ENCODE peak calls at places on chromosomes 13 and 19, in ten cellular contexts. V is GM23338, H is body of pancreas, W is heart left ventricle, X is heart right ventricle, Y is IMR-90, A is stomach, Z is thoracic aorta, Q is brain microvascular endothelial cell, F is endothelial cell of umbilical vein. B is an unnamed sample.

GRCh38 chr13:36493046-36493445 is 60.8 kb downstream of the CCNA1 start:
- DNase-seq in V (no peak), H (no peak), W (no peak), X (no peak), Y (no peak), A (no peak), Z (no peak), Q (no peak), F (no peak), B (no peak)

GRCh38 chr19:4524808-4525562 is 6.7 kb upstream of the PLIN4 start:
- DNase-seq in V (peak), H (peak), W (peak), X (peak), Y (no peak), A (peak), Z (no peak), Q (peak), F (peak), B (no peak)

GRCh38 chr19:58328999-58329398 is 2.2 kb downstream of the ZSCAN22 start:
- DNase-seq in V (peak), H (no peak), W (no peak), X (no peak), Y (no peak), A (no peak), Z (no peak), Q (no peak), F (no peak), B (no peak)

GRCh38 chr13:38045278-38046048 is 175.9 kb upstream of the TRPC4 start:
- DNase-seq in V (peak), H (no peak), W (no peak), X (no peak), Y (peak), A (no peak), Z (no peak), Q (peak), F (peak), B (no peak)

GRCh38 chr19:51114087-51114714 is 6.0 kb upstream of the CTU1 start:
- DNase-seq in V (no peak), H (no peak), W (no peak), X (no peak), Y (no peak), A (no peak), Z (no peak), Q (no peak), F (no peak), B (no peak)

GRCh38 chr19:11044436-11044835 is 44.8 kb upstream of the LDLR start:
- DNase-seq in V (no peak), H (no peak), W (no peak), X (no peak), Y (no peak), A (no peak), Z (no peak), Q (no peak), F (no peak), B (no peak)

GRCh38 chr19:11673608-11674041 is 65.1 kb downstream of the ZNF823 start:
- DNase-seq in V (peak), H (peak), W (peak), X (peak), Y (peak), A (peak), Z (no peak), Q (peak), F (peak), B (peak)

GRCh38 chr13:35484384-35484783 is 7.9 kb upstream of the MAB21L1 start:
- DNase-seq in V (no peak), H (no peak), W (no peak), X (no peak), Y (no peak), A (no peak), Z (no peak), Q (no peak), F (no peak), B (no peak)

GRCh38 chr19:10510301-10510802 is 6.9 kb downstream of the S1PR5 start:
- DNase-seq in V (peak), H (no peak), W (no peak), X (no peak), Y (no peak), A (no peak), Z (no peak), Q (no peak), F (no peak), B (no peak)

GRCh38 chr13:73230714-73231113 is 171.9 kb downstream of the KLF5 start:
- DNase-seq in V (no peak), H (no peak), W (no peak), X (no peak), Y (no peak), A (no peak), Z (no peak), Q (no peak), F (no peak), B (no peak)

GRCh38 chr19:55319786-55320185 is 5.4 kb downstream of the TMEM150B start:
- DNase-seq in V (peak), H (no peak), W (peak), X (peak), Y (peak), A (no peak), Z (no peak), Q (peak), F (peak), B (no peak)
- H3K27ac ChIP-seq in V (no peak), H (no peak), W (no peak), X (no peak), Y (no peak), A (no peak), Z (no peak), Q (no peak), F (no peak), B (no peak)

GRCh38 chr13:30718661-30719520 is 16.5 kb upstream of the ALOX5AP start:
- DNase-seq in V (no peak), H (no peak), W (no peak), X (no peak), Y (peak), A (no peak), Z (no peak), Q (peak), F (no peak), B (no peak)
- H3K4me3 ChIP-seq in V (no peak), H (no peak), W (no peak), X (no peak), Y (no peak), A (no peak), Z (no peak), Q (no peak), F (no peak), B (no peak)

GRCh38 chr19:16659832-16660708 is at the start of gene SMIM7:
- DNase-seq in V (peak), H (peak), W (peak), X (peak), Y (peak), A (peak), Z (peak), Q (peak), F (peak), B (peak)
- TF ChIP-seq CTCF in V (peak), H (no peak), W (no peak), X (no peak), Y (peak), A (peak), Z (no peak), Q (peak), F (no peak), B (peak)

GRCh38 chr19:15234525-15235130 is 2.4 kb upstream of the EPHX3 start:
- DNase-seq in V (no peak), H (no peak), W (no peak), X (no peak), Y (peak), A (no peak), Z (no peak), Q (no peak), F (no peak), B (no peak)

GRCh38 chr19:15225797-15226196 is 6.5 kb downstream of the EPHX3 start:
- DNase-seq in V (no peak), H (no peak), W (peak), X (peak), Y (no peak), A (no peak), Z (no peak), Q (no peak), F (no peak), B (no peak)

GRCh38 chr19:15227261-15227660 is 5.0 kb downstream of the EPHX3 start:
- DNase-seq in V (no peak), H (no peak), W (no peak), X (no peak), Y (no peak), A (no peak), Z (no peak), Q (no peak), F (no peak), B (no peak)

GRCh38 chr19:15235796-15236195 is 3.5 kb upstream of the EPHX3 start:
- DNase-seq in V (no peak), H (no peak), W (no peak), X (no peak), Y (no peak), A (no peak), Z (no peak), Q (no peak), F (no peak), B (no peak)

GRCh38 chr19:15231256-15231655 is 992 bp downstream of the EPHX3 start:
- DNase-seq in V (no peak), H (no peak), W (no peak), X (no peak), Y (no peak), A (no peak), Z (no peak), Q (no peak), F (no peak), B (no peak)
- H3K27ac ChIP-seq in V (no peak), H (no peak), W (no peak), X (no peak), Y (no peak), A (no peak), Z (no peak), Q (no peak), F (no peak), B (no peak)

DNA sequence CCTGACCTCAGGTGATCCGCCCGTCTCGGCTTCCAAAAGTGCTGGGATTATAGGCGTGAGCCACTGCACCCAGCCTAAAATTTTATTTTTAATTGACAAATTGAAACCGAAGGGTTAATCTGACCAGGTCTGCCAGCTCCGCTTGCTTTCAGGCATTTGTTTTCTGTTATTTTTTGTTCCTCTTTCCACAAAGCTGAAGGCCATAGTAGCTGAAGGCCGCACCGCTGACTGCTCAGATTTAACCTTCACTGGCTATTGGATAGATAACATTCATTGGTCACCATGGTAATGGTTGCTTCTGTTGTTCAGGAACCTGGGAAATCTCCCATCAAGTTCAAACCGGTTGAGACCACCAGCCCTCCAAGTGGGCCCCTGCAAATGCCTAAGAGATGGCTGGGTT is 124.5 kb upstream of the USP29 start:
- DNase-seq in V (no peak), H (no peak), W (no peak), X (no peak), Y (no peak), A (no peak), Z (no peak), Q (no peak), F (no peak), B (no peak)
- H3K4me3 ChIP-seq in V (no peak), H (no peak), W (no peak), X (no peak), Y (no peak), A (no peak), Z (no peak), Q (no peak), F (no peak), B (no peak)

GRCh38 chr13:113861433-113862030 is 2.3 kb downstream of the GAS6 start:
- DNase-seq in V (no peak), H (peak), W (no peak), X (no peak), Y (no peak), A (no peak), Z (no peak), Q (no peak), F (no peak), B (peak)

GRCh38 chr13:113862191-113862765 is 1.6 kb downstream of the GAS6 start:
- DNase-seq in V (no peak), H (peak), W (peak), X (no peak), Y (peak), A (no peak), Z (no peak), Q (no peak), F (no peak), B (peak)

GRCh38 chr13:113864303-113864890 is 521 bp upstream of the GAS6 start:
- DNase-seq in V (no peak), H (peak), W (peak), X (no peak), Y (peak), A (no peak), Z (no peak), Q (no peak), F (peak), B (no peak)

GRCh38 chr13:113862766-113863510 is 938 bp downstream of the GAS6 start:
- DNase-seq in V (peak), H (peak), W (peak), X (no peak), Y (no peak), A (peak), Z (no peak), Q (no peak), F (peak), B (peak)

DNA sequence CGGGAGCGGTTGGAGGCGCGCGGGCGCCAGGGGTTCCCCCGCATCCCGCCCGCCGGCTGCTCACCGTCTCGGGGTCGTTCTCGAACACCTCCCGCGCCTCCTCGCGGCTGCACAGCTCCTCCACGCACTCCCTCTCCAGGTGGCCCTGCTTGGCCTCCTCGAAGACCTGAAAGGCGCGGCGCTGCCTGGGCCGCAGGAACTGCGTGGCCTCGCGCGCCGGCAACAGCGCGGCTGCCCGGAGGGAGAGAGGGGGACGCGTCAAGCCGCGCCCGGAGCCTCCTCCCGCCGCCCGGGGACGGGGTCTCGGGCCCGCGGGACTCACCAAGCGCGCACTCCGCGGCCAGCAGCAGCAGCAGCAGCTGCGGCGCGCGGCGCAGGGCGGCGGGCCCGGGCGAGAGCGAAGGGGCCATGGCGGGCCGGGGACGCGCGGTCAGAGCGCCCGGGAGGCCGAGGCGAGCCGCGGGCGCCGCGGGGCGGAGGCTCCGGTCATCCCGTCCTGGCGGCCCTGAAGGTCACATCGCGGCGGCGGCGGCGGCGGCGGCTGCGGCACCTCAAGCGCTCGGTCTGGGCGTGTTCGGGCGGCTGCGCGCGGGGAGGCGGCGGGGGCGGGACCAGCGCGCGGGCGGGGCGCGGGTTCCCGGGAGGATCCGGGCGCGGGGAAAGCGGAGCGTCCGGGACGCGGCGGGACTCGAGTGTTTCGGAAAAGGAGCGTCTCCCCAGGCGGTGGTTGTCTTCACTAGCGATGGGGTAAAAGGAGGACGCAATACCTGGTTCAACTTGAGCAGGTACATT is at the start of gene GAS6:
- DNase-seq in V (peak), H (peak), W (peak), X (peak), Y (no peak), A (peak), Z (no peak), Q (no peak), F (peak), B (peak)
- TF ChIP-seq CTCF in V (peak), H (no peak), W (peak), X (no peak), Y (no peak), A (no peak), Z (no peak), Q (no peak), F (peak), B (no peak)

DNA sequence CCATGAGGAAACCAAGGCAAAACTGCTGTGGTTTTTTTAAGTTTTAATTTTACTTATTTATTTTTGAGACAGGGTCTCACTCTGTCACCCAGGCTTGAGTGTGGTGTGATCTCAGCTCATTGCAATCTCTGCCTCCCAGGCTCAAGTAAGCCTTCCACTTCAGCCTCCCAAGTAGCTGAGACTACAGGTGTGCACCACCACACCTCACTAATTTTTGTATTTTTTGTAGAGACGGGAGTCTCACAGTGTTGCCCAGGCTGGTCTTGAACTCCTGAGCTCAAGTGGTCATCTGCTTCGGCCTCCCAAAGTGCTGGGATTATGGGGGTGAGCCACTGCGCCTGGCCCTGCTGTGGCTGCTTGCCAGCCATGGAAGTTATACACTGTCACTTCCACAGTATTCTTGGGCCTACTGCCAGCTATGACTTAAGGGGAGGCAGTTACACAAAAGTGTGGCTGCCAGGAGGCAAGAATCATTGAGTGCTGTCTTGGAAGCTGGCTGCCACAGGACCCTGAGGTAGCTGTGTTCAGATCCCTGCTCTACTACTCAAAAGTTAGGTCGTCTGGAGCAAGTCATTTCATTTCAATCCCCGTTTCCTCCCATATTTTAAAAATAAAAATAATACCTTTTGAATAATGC is 12.7 kb downstream of the FARP1 start:
- DNase-seq in V (no peak), H (no peak), W (no peak), X (no peak), Y (peak), A (no peak), Z (no peak), Q (peak), F (peak), B (no peak)
- H3K27ac ChIP-seq in V (no peak), H (no peak), W (no peak), X (no peak), Y (no peak), A (no peak), Z (no peak), Q (no peak), F (no peak), B (no peak)

B was measured in lower lobe of right lung.